ENCODE peak calls at places on chromosomes 5 and 9, in six cellular contexts. S, U, C, I, J and K are unnamed samples. For H3K4me1, the result is how much of the 10 kb centered on the place peaks cover.

GRCh38 chr5:16963821-16964220 is 27.7 kb upstream of the MYO10 start:
- DNase-seq in S (no peak), U (no peak), C (no peak), I (no peak), J (no peak), K (no peak)

GRCh38 chr9:16575142-16575877 is 295.2 kb downstream of the BNC2 start:
- DNase-seq in S (no peak), U (no peak), C (no peak), I (no peak), J (no peak), K (no peak)

GRCh38 chr9:16687678-16688369 is 182.6 kb downstream of the BNC2 start:
- DNase-seq in S (no peak), U (peak), C (no peak), I (no peak), J (no peak), K (no peak)

GRCh38 chr5:36161317-36161716 is 9.4 kb downstream of the SKP2 start:
- DNase-seq in S (no peak), U (no peak), C (no peak), I (no peak), J (peak), K (no peak)

GRCh38 chr5:145752534-145752933 is 82.6 kb downstream of the PRELID2 start:
- DNase-seq in S (no peak), U (no peak), C (no peak), I (no peak), J (no peak), K (no peak)

GRCh38 chr9:32877103-32877502 is 93.8 kb downstream of the TMEM215 start:
- DNase-seq in S (peak), U (no peak), C (no peak), I (no peak), J (no peak), K (no peak)

GRCh38 chr5:77180167-77181081 is 30.1 kb upstream of the PDE8B start:
- DNase-seq in S (no peak), U (no peak), C (no peak), I (no peak), J (peak), K (no peak)

GRCh38 chr9:118222375-118222774 is 518.2 kb downstream of the TLR4 start:
- DNase-seq in S (no peak), U (no peak), C (no peak), I (no peak), J (peak), K (no peak)

GRCh38 chr9:11319477-11320060 is 706.8 kb upstream of the PTPRD start:
- DNase-seq in S (no peak), U (no peak), C (no peak), I (no peak), J (peak), K (no peak)

GRCh38 chr9:136992819-136993369 is 672 bp downstream of the PAXX start:
- DNase-seq in S (no peak), U (no peak), C (no peak), I (no peak), J (no peak), K (no peak)

GRCh38 chr9:123775885-123776284 is 154.0 kb downstream of the DENND1A start:
- DNase-seq in S (no peak), U (no peak), C (no peak), I (no peak), J (no peak), K (no peak)

GRCh38 chr5:86115164-86115563 is 502.6 kb upstream of the COX7C start:
- DNase-seq in S (no peak), U (no peak), C (no peak), I (no peak), J (no peak), K (no peak)

GRCh38 chr5:139653616-139654015 is 5.5 kb downstream of the CXXC5 start:
- DNase-seq in S (no peak), U (no peak), C (no peak), I (no peak), J (no peak), K (no peak)

GRCh38 chr5:88676637-88677481 is 206.1 kb downstream of the MEF2C start:
- DNase-seq in S (no peak), U (no peak), C (no peak), I (no peak), J (no peak), K (no peak)

GRCh38 chr5:160363122-160363521 is 7.3 kb downstream of the C1QTNF2 start:
- DNase-seq in S (no peak), U (no peak), C (no peak), I (no peak), J (peak), K (no peak)

GRCh38 chr9:104831681-104832080 is 67.8 kb downstream of the NIPSNAP3B start:
- DNase-seq in S (no peak), U (peak), C (no peak), I (no peak), J (no peak), K (no peak)

GRCh38 chr5:520196-520849 is 3.9 kb downstream of the SLC9A3 start:
- DNase-seq in S (no peak), U (no peak), C (no peak), I (no peak), J (no peak), K (no peak)

GRCh38 chr9:122767821-122768220 is 20.9 kb upstream of the OR5C1 start:
- DNase-seq in S (no peak), U (no peak), C (no peak), I (no peak), J (no peak), K (no peak)

GRCh38 chr5:156000115-156000514 is 326.8 kb upstream of the SGCD start:
- DNase-seq in S (no peak), U (no peak), C (no peak), I (no peak), J (no peak), K (no peak)

GRCh38 chr9:97593960-97594359 is 39.2 kb downstream of the TSTD2 start:
- DNase-seq in S (no peak), U (peak), C (no peak), I (no peak), J (no peak), K (no peak)

GRCh38 chr5:113043491-113043931 is 66.9 kb downstream of the DCP2 start:
- DNase-seq in S (peak), U (no peak), C (peak), I (no peak), J (peak), K (no peak)

GRCh38 chr5:138438724-138439536 is at the start of gene REEP2:
- DNase-seq in S (no peak), U (peak), C (peak), I (no peak), J (peak), K (peak)

DNA sequence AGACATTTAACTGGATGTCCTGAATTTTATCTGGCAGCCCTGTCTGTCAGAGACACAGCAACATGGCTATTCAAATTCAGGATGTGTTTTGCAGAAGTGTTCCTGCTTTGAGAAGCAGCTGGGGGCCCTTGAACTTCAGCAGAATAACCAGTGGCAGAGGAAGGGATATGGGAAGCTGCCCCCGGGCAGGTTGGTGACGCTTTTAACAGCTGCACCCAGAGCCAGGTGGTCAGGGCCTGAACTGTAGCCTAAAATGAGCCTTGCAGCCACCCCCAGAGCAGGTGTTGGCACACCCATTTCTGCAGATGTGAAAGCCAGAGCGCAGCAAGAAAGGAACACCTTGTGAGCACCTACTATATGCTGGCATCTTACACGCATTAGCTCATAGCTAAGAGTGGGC is 128.7 kb upstream of the BOD1 start:
- DNase-seq in S (no peak), U (no peak), C (no peak), I (peak), J (no peak), K (no peak)
- H3K4me1 ChIP-seq in S (under half), U (under half), C (under half), I (half or more), J (under half), K (under half)

DNA sequence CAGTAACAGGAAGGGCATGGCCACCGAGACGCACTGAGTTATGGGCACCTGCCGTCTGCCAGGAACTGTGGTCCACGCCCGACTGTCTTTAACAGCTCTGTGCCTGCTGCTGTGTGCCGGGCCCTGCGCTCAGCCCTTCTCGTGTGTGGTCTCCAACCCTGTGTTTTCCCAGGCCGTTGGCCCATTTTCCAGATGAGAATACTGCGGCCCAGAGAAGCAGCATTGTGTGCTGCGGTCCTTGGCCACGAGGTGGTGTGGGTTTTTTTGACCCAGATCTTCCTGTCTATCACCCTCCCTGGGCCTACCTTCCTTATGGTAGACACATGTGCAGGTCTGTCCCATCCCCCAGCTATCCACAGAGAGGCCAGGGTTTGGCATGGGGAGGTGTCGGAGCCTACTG is 47.0 kb downstream of the RXRA start:
- DNase-seq in S (no peak), U (no peak), C (no peak), I (no peak), J (no peak), K (no peak)
- TF ChIP-seq CTCF in S (no peak), U (no peak), C (no peak), I (no peak), J (no peak), K (no peak)

DNA sequence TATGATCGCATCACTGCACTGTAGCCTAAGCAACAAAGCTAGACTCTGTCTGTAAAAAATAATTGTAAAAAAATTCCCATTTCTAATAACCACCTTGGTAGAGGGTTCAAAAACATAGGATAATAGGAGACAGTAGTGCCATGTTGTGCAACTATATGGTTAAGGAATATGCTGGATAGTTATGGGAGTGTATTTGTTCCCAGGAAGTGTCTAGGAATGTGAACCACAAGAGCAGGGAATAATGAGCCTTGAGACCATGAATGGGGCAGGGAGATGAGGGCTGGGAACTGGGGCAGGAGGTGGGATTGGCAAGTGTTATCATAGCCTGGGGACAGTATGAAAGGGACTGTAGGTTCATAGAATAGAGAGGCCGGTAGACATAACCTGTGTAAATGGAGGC is 50.4 kb downstream of the RUSC2 start:
- DNase-seq in S (no peak), U (no peak), C (no peak), I (no peak), J (no peak), K (no peak)
- H3K4me1 ChIP-seq in S (half or more), U (under half), C (under half), I (under half), J (under half), K (half or more)

GRCh38 chr5:142143878-142144277 is 35.3 kb downstream of the NDFIP1 start:
- DNase-seq in S (no peak), U (peak), C (no peak), I (no peak), J (peak), K (no peak)
- TF ChIP-seq CTCF in S (peak), U (peak), C (peak), I (peak), J (peak), K (peak)

GRCh38 chr9:36147441-36148175 is 11.1 kb downstream of the GLIPR2 start:
- DNase-seq in S (no peak), U (no peak), C (no peak), I (no peak), J (no peak), K (no peak)

GRCh38 chr9:36148652-36149051 is 12.1 kb downstream of the GLIPR2 start:
- DNase-seq in S (peak), U (peak), C (peak), I (peak), J (peak), K (peak)

GRCh38 chr9:36144322-36145206 is 8.0 kb downstream of the GLIPR2 start:
- DNase-seq in S (no peak), U (no peak), C (peak), I (no peak), J (no peak), K (no peak)

GRCh38 chr9:36145970-36146369 is 9.4 kb downstream of the GLIPR2 start:
- DNase-seq in S (no peak), U (no peak), C (no peak), I (no peak), J (no peak), K (no peak)

DNA sequence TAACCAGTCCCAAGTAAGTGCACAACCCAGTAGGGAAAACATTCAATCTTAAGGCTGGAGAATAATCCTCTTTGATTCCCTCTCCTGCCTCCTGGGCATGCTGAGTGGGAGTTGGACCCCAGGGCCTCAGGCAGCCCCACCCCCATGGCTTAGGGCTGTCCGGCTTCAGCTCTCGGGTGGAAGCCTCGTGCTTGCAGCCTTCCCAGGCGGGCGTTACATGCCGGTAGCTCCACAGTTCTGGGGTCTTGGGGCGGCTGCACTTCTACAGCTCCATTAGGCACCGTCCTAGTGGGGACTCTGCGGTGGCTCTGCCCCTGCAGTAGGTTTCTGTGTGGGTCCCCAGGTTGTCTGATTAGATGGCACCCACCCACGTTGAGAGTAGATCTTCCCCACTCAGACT is 10.1 kb downstream of the GLIPR2 start:
- DNase-seq in S (no peak), U (no peak), C (no peak), I (no peak), J (no peak), K (no peak)
- H3K4me1 ChIP-seq in S (half or more), U (under half), C (half or more), I (half or more), J (under half), K (under half)

DNA sequence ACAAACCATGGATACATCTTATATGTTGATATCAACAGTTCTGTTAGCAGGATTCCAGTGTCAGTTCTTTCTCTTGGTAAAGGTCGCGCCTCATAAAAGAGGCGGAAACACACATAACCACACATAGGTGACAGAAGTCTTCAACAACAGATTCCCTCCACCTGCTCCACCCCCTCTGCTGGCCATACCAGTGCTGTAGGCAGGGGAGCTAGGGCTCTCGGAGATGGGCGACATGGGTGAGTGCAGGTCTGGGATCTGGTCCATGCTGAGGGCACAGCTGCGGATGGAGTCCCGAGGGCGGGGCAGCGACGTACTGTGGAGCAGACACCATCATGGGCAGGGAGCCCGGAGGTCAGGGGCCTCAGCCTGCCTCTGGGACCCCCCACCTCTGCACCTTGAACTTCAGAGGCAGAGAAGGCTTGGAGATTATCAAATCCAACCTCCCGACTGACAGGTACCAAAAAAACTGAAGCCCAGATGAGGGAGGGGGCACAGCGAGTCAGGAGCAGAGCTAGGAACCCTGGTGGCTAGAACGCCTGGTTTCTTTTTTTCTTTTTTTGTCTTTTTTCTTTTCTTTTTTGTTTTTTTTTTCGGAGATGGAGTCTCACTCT is 12.0 kb upstream of the TOR2A start:
- DNase-seq in S (no peak), U (no peak), C (peak), I (no peak), J (no peak), K (no peak)
- TF ChIP-seq CTCF in S (no peak), U (no peak), C (peak), I (no peak), J (no peak), K (no peak)